ENCODE peak calls at places on chromosomes 5 and 9, in seven cellular contexts. E is SK-N-SH, I is stomach, L is endodermal cell, D is adrenal gland, J is ovary, B is cardiac muscle cell. V is an unnamed sample. For H3K9me3, the result is how much of the 10 kb centered on the place peaks cover.

GRCh38 chr5:58582004-58582403 is 871 bp upstream of the RAB3C start:
- DNase-seq in B (peak), I (no peak), D (peak), L (peak), J (no peak), E (peak), V (peak)

GRCh38 chr9:124320062-124320973 is 62.6 kb downstream of the NEK6 start:
- DNase-seq in E (peak), D (peak), I (peak), J (peak), B (peak), L (peak), V (peak)

GRCh38 chr5:66655395-66656324 is 59.5 kb downstream of the MAST4 start:
- DNase-seq in L (no peak), I (no peak), E (no peak), B (no peak), J (no peak), D (no peak), V (no peak)

GRCh38 chr5:59067976-59068651 is 485.2 kb downstream of the RAB3C start:
- DNase-seq in L (no peak), D (no peak), E (no peak), I (no peak), B (no peak), J (no peak), V (no peak)

GRCh38 chr9:72733896-72734295 is 212.5 kb downstream of the TMC1 start:
- DNase-seq in I (no peak), J (no peak), D (no peak), B (no peak), L (no peak), E (no peak), V (no peak)

GRCh38 chr5:78827725-78828124 is 157.4 kb downstream of the ARSB start:
- DNase-seq in B (no peak), E (no peak), L (no peak), J (no peak), D (no peak), I (no peak), V (no peak)

GRCh38 chr5:169435506-169436230 is 134.7 kb upstream of the SLIT3 start:
- DNase-seq in D (no peak), B (no peak), I (no peak), J (no peak), E (no peak), L (no peak), V (no peak)

GRCh38 chr9:71285191-71285656 is 163.8 kb upstream of the TRPM3 start:
- DNase-seq in I (no peak), D (peak), B (peak), E (peak), L (peak), J (no peak), V (peak)

GRCh38 chr5:128777052-128777451 is 188.2 kb upstream of the SLC27A6 start:
- DNase-seq in D (no peak), L (no peak), I (no peak), E (no peak), J (no peak), B (no peak), V (no peak)

DNA sequence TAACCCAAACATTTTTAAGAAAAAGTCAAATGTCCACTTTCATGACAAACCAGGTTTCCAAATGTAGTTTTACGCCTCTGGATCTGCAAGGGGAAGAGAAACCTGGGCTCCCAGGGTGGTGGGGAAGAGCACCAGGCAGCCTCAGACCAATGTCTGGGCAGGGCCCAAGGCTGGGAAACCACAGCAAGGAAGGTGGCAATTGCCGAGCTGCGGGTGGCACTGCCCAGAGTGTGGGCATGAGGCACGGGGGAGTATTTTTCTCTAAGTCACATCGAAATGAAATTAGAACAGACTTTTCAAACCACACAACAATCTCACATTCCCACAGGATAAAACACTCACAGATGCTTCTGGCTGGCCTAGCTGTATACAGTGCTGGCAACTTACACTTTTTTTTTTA is 32.6 kb upstream of the RASGEF1C start:
- DNase-seq in E (no peak), I (no peak), B (no peak), J (no peak), L (no peak), D (no peak), V (no peak)
- H3K9me3 ChIP-seq in E (under half), I (half or more), B (under half), J (under half), L (under half), D (under half), V (under half)

DNA sequence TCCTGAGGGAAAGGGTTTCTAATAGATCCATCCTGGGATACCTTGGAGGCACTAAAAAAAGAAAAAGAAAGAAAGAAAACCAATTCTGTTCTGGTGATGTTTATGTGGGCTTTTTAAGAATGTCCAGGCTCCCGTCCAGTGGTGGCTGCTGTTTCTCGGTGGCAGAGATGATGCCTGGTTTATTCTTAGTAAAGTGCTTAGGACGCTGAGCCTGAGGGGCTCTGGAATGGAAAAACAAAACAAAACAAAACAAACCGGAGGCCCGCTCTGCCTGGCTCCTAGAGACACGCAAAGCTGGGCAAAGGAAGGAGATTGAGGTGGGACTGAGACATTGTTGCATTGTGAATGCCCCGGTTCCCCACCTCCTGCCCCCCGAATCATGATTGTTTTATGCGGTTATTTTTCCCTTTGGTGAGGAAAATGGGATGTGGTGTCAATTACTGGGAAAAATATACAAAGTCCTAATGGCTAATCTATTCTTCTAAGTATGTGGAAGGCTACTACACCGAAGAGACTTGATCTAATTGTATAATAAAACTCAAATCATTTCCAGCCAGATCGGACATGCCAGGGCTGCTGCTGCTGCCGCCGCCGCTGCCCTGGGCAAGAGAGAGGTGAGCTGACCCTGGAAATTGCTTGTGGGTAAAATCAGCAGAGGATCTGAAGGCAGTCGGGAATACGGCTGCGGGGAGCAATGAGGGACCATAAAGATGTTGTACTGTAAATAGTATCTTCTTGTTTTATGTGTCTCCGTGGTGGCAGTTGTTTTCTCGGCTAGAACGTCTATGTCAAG is 644.9 kb downstream of the CCDC171 start:
- DNase-seq in L (peak), I (no peak), D (no peak), B (no peak), E (peak), J (no peak), V (no peak)
- H3K4me3 ChIP-seq in L (no peak), I (peak), D (no peak), B (no peak), E (no peak), J (no peak), V (no peak)

GRCh38 chr9:35816708-35817107 is 1.9 kb upstream of the HINT2 start:
- DNase-seq in D (no peak), E (peak), I (no peak), J (no peak), B (no peak), L (peak), V (peak)

GRCh38 chr9:35812025-35812602 is at the start of gene SPAG8:
- DNase-seq in J (peak), D (peak), I (peak), E (peak), B (peak), L (peak), V (peak)

GRCh38 chr9:35814841-35815543 is at the start of gene HINT2:
- DNase-seq in B (peak), D (peak), L (peak), J (peak), E (peak), I (peak), V (peak)

GRCh38 chr9:35813434-35814105 is 1.3 kb downstream of the HINT2 start:
- DNase-seq in B (no peak), L (peak), D (no peak), J (no peak), I (no peak), E (peak), V (peak)

DNA sequence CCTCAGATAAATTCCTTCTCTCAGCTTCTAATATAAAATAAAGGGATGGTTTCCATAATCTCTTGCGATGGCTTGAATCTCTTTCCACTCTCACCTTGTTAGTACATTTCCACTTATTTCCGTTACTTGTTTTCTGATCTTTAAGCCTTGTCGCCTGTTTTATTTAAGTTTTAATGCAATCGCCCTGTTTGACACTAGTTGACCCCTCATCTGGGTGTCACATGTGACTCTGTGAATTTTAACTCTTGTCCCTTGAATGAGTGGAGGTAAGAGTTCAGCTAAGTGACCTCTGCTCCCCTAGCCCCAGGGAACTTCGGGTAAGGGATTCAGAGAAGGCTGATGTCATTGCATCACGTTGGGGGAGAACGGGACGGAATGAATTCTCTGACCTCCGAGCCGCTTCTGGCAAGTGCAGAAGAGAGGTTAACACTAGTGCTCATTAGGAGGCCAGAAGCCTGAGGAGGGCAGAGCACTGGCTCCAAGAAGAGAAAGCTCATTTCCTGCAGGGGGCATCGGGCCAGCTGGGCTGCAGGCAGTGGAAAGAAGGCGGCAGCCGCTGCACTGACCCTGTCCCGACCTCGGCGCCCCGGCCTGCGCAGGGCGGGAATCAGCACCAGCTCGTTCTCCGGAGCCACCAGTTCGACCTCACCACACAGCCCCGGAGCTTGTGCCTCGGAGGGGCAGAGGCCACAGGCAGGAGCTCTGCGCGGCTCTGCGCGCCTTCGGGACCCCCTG is 569 bp downstream of the HINT2 start:
- DNase-seq in D (peak), B (peak), J (peak), I (peak), E (peak), L (peak), V (peak)
- TF ChIP-seq CTCF in D (peak), B (peak), J (no peak), I (no peak), E (peak), L (peak), V (peak)

GRCh38 chr5:158629591-158630312 is 470.0 kb downstream of the EBF1 start:
- DNase-seq in I (no peak), B (no peak), D (no peak), J (no peak), L (no peak), E (no peak), V (no peak)

GRCh38 chr5:158621381-158621780 is 478.3 kb downstream of the EBF1 start:
- DNase-seq in B (peak), L (no peak), D (no peak), J (no peak), E (no peak), I (no peak), V (no peak)

GRCh38 chr5:158619083-158619788 is 480.5 kb downstream of the EBF1 start:
- DNase-seq in J (no peak), D (no peak), E (no peak), I (no peak), B (no peak), L (no peak), V (no peak)

GRCh38 chr5:158623971-158624370 is 475.7 kb downstream of the EBF1 start:
- DNase-seq in I (no peak), E (no peak), D (no peak), L (no peak), B (no peak), J (no peak), V (no peak)
- H3K9me3 ChIP-seq in I (under half), E (under half), D (under half), L (under half), B (under half), J (under half), V (under half)

DNA sequence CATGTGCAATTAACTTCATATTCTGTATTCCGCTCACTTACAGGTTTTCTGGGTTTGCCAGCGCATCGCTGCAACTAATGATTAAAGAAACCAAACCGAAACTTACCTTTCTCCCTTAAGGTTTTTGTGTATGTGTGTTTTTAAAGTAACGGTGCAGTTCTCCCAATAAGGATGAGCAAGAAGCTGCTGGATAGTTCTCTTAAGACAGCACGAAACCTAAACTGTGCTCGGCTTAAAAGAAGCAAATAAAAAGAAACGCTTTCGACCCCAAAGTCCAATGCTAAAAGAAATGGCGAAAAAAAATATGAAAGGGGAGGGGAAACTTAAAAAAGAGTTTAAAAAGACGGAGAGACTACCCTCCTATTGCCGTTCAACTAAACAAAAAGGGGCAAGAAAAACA is 340 bp downstream of the ELAVL2 start:
- DNase-seq in I (no peak), D (no peak), J (no peak), B (no peak), L (no peak), E (peak), V (no peak)
- H3K4me3 ChIP-seq in I (peak), D (peak), J (peak), B (peak), L (peak), E (peak), V (peak)

GRCh38 chr9:136625101-136626065 is 37.3 kb upstream of the EGFL7 start:
- DNase-seq in L (peak), J (peak), B (peak), I (peak), D (peak), E (peak), V (peak)
- TF ChIP-seq CTCF in L (peak), J (no peak), B (peak), I (peak), D (no peak), E (peak), V (peak)

DNA sequence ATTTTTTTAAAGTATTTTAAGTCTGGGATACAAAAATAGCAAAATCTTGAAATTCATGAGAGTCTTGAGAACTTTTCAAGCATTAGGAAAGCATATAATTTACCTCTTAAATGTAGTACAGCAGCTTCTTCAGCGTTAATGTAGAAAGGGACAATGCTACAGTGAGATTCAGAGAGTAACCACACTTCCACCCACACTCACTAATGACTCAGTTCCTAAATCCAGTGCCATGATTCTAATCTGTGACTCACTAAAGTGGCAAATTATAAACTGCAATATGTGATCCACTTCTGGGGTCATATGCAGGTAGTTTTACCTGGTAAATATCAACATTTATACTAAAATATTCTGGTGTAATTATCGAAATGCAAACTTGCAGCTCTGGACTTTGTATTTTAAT is 434.5 kb upstream of the TUSC1 start:
- DNase-seq in I (no peak), J (no peak), B (no peak), E (no peak), L (no peak), D (no peak), V (no peak)
- H3K9me3 ChIP-seq in I (under half), J (under half), B (under half), E (under half), L (under half), D (under half), V (under half)

GRCh38 chr9:5799314-5799713 is 33.6 kb downstream of the ERMP1 start:
- DNase-seq in I (no peak), J (no peak), E (peak), B (no peak), D (peak), L (no peak), V (peak)
- H3K4me3 ChIP-seq in I (no peak), J (no peak), E (peak), B (no peak), D (peak), L (no peak), V (no peak)

V was measured in Caco-2.